ENCODE peak calls at places on chromosomes 1 and 21, in five cellular contexts. C is GM23248, W is PC-3, V is mammary epithelial cell, U is fibroblast of lung. J is an unnamed sample. For H4K20me1, the result is how much of the 10 kb centered on the place peaks cover.

GRCh38 chr21:43731476-43731875 is 12.5 kb downstream of the PDXK start:
- DNase-seq in C (no peak), W (no peak), V (no peak), U (no peak), J (no peak)

GRCh38 chr1:32918166-32918565 is 17.0 kb upstream of the TMEM54 start:
- DNase-seq in C (no peak), W (no peak), V (no peak), U (no peak), J (no peak)

GRCh38 chr1:9835758-9836631 is 12.2 kb upstream of the CLSTN1 start:
- DNase-seq in C (no peak), W (peak), V (peak), U (peak), J (no peak)

GRCh38 chr1:18712254-18712605 is 81.6 kb downstream of the PAX7 start:
- DNase-seq in C (no peak), W (no peak), V (no peak), U (no peak), J (no peak)

GRCh38 chr21:45430521-45431501 is 25.8 kb downstream of the COL18A1 start:
- DNase-seq in C (no peak), W (no peak), V (no peak), U (peak), J (peak)

GRCh38 chr1:206557636-206558473 is 50.5 kb downstream of the RASSF5 start:
- DNase-seq in C (no peak), W (peak), V (no peak), U (no peak), J (no peak)

GRCh38 chr1:94045465-94046056 is 75.4 kb downstream of the ABCA4 start:
- DNase-seq in C (peak), W (peak), V (peak), U (peak), J (peak)

GRCh38 chr1:200892546-200892945 is 2.2 kb upstream of the INAVA start:
- DNase-seq in C (no peak), W (no peak), V (no peak), U (no peak), J (no peak)

GRCh38 chr1:23376890-23377811 is 7.5 kb upstream of the ZNF436 start:
- DNase-seq in C (peak), W (peak), V (peak), U (peak), J (peak)
- H4K20me1 ChIP-seq in C (under half), W (under half), V (under half), U (under half), J (under half)

GRCh38 chr1:174269932-174270651 is 110.8 kb downstream of the RABGAP1L start:
- DNase-seq in C (no peak), W (no peak), V (no peak), U (no peak), J (no peak)
- H3K4me2 ChIP-seq in C (no peak), W (no peak), V (no peak), U (no peak), J (no peak)

GRCh38 chr1:100494393-100495084 is 43.4 kb upstream of the GPR88 start:
- DNase-seq in C (peak), W (peak), V (peak), U (peak), J (peak)
- H3K27ac ChIP-seq in C (no peak), W (peak), V (no peak), U (no peak), J (no peak)

GRCh38 chr1:4510276-4510691 is 144.1 kb upstream of the AJAP1 start:
- DNase-seq in C (no peak), W (no peak), V (no peak), U (no peak), J (no peak)

GRCh38 chr1:4509206-4509605 is 145.2 kb upstream of the AJAP1 start:
- DNase-seq in C (no peak), W (no peak), V (no peak), U (no peak), J (no peak)

GRCh38 chr1:4511374-4511773 is 143.0 kb upstream of the AJAP1 start:
- DNase-seq in C (no peak), W (no peak), V (no peak), U (no peak), J (no peak)

GRCh38 chr1:4506591-4506990 is 147.8 kb upstream of the AJAP1 start:
- DNase-seq in C (no peak), W (no peak), V (no peak), U (no peak), J (no peak)
- H4K20me1 ChIP-seq in C (under half), W (under half), V (under half), U (under half), J (under half)

GRCh38 chr1:25795955-25796806 is 3.8 kb upstream of the SELENON start:
- DNase-seq in C (no peak), W (peak), V (peak), U (no peak), J (no peak)
- H3K4me2 ChIP-seq in C (no peak), W (peak), V (peak), U (no peak), J (no peak)

DNA sequence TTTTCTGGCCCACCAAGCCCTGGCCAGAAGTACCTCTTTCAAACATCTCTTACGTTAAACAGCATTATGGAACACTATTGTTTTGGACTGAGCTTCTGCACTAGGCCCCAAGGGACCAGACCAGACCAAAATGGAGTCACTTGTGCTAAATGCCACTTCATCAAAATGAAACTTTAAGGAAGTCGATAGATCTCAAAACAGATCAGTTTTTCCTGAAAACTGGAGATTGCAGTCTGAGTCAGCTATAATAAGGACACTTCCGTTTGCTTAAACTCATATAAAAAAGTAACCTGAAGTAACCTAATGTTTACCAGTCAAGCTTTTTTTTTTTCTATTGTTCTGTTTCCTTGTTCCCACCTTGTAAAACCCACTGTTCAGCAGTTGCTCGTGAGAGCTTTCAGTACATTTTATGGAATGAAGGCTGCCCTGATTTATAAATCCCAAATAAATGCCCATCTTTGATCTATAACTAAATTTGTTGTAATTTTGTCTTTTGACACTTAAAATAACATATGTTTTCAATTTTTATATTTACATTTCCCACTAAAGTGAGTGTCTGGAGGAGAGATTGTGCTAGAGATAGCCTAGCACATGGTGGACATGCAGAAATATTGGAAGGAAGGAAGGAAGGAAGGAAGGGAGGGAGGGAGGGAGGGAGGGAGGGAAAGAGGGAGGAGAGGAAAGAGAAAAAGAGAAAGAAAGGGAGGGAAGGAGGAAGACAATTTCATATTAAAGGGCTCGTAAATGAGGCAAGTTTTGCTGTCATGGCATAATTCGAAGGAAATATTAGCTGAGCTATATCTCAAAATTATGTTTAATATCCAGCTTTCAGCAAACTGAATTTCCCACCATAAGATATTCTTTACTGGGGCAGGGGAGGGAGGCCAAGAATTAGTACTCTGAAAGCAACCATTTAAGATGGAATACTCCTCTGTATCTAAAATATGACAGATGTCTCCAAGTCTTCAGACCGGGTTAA is 77.0 kb upstream of the CXADR start:
- DNase-seq in C (no peak), W (peak), V (no peak), U (no peak), J (no peak)
- H3K27ac ChIP-seq in C (no peak), W (peak), V (no peak), U (no peak), J (no peak)

GRCh38 chr1:1869459-1869858 is 21.4 kb downstream of the GNB1 start:
- DNase-seq in C (no peak), W (no peak), V (no peak), U (no peak), J (no peak)

GRCh38 chr1:1872329-1872994 is 18.4 kb downstream of the GNB1 start:
- DNase-seq in C (no peak), W (no peak), V (no peak), U (no peak), J (no peak)

GRCh38 chr1:1862905-1863547 is 27.9 kb downstream of the GNB1 start:
- DNase-seq in C (peak), W (no peak), V (peak), U (peak), J (no peak)

GRCh38 chr1:1861339-1861730 is 29.6 kb downstream of the GNB1 start:
- DNase-seq in C (no peak), W (no peak), V (no peak), U (no peak), J (no peak)

DNA sequence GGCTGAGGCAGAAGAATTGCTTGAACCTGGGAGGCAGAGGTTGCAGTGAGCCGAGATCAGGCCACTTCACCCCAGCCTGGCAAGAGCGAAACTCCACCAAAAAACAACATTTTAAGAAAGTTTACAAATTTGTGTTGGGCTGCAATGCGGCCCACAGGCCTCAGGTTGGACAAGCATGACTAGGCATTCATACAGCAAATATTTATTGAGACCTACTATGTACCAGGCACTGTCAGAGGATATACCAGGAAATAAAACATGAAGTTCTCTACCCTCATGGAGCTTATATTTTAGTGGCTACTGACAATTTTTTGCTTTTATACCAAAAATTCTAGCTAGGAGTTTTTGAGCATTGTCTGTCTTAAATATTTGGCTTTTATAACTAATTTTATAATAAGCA is 23.7 kb downstream of the GNB1 start:
- DNase-seq in C (no peak), W (no peak), V (no peak), U (no peak), J (no peak)
- H4K20me1 ChIP-seq in C (half or more), W (half or more), V (under half), U (under half), J (half or more)